ENCODE peak calls at places on chromosome 2, in eight cellular contexts. A is AG09309; E is hippocampal formation; F is activated T-cell treated with anti-CD3 and anti-CD28 coated beads, Interleukin-2, amount 50 U/mL, for 48 hours; Z is B cell; L is HFFc6; S is D341Med; X is HS-5. Q is an unnamed sample.

GRCh38 chr2:48032765-48033164 is 126.5 kb upstream of the FBXO11 start:
- DNase-seq in A (no peak), E (no peak), F (no peak), Z (no peak), L (no peak), S (no peak), X (no peak), Q (no peak)

GRCh38 chr2:207385903-207386302 is 143.9 kb upstream of the CREB1 start:
- DNase-seq in A (no peak), E (no peak), F (no peak), Z (no peak), L (peak), S (no peak), X (peak), Q (no peak)

GRCh38 chr2:152730591-152731333 is 12.3 kb downstream of the ARL6IP6 start:
- DNase-seq in A (no peak), E (no peak), F (no peak), Z (no peak), L (no peak), S (no peak), X (no peak), Q (no peak)

GRCh38 chr2:213151437-213152064 is at the start of gene IKZF2:
- DNase-seq in A (peak), E (peak), F (peak), Z (peak), L (peak), S (peak), X (peak), Q (peak)

GRCh38 chr2:102065675-102066252 is 74.0 kb downstream of the IL1R2 start:
- DNase-seq in A (no peak), E (no peak), F (no peak), Z (no peak), L (peak), S (no peak), X (no peak), Q (no peak)

GRCh38 chr2:31577143-31577542 is 3.6 kb downstream of the SRD5A2 start:
- DNase-seq in A (no peak), E (no peak), F (no peak), Z (no peak), L (no peak), S (no peak), X (no peak), Q (no peak)

GRCh38 chr2:82344670-82345069 is 2040.1 kb upstream of the LRRTM1 start:
- DNase-seq in A (no peak), E (no peak), F (no peak), Z (no peak), L (no peak), S (no peak), X (no peak), Q (no peak)

GRCh38 chr2:136323212-136323611 is 205.3 kb upstream of the CXCR4 start:
- DNase-seq in A (no peak), E (no peak), F (no peak), Z (no peak), L (no peak), S (no peak), X (no peak), Q (no peak)

GRCh38 chr2:214482716-214483115 is 71.9 kb downstream of the VWC2L start:
- DNase-seq in A (no peak), E (peak), F (no peak), Z (no peak), L (no peak), S (no peak), X (no peak), Q (no peak)

GRCh38 chr2:213167559-213167958 is 16.1 kb upstream of the IKZF2 start:
- DNase-seq in A (no peak), E (no peak), F (no peak), Z (no peak), L (no peak), S (no peak), X (no peak), Q (no peak)

GRCh38 chr2:101478561-101479001 is 3.7 kb upstream of the RFX8 start:
- DNase-seq in A (no peak), E (no peak), F (no peak), Z (no peak), L (peak), S (no peak), X (no peak), Q (no peak)

GRCh38 chr2:25201265-25201664 is 32.9 kb upstream of the POMC start:
- DNase-seq in A (no peak), E (no peak), F (no peak), Z (no peak), L (no peak), S (no peak), X (no peak), Q (no peak)

GRCh38 chr2:180322781-180323180 is 315.7 kb upstream of the CWC22 start:
- DNase-seq in A (no peak), E (no peak), F (no peak), Z (no peak), L (peak), S (no peak), X (no peak), Q (no peak)

GRCh38 chr2:187826023-187826422 is 271.8 kb upstream of the TFPI start:
- DNase-seq in A (no peak), E (no peak), F (no peak), Z (no peak), L (peak), S (no peak), X (no peak), Q (no peak)

GRCh38 chr2:28387082-28387960 is 5.3 kb upstream of the FOSL2 start:
- DNase-seq in A (no peak), E (no peak), F (no peak), Z (no peak), L (peak), S (no peak), X (no peak), Q (no peak)

Q was measured in germinal center.